ENCODE peak calls at places on chromosomes 7 and 10, in four cellular contexts. T is NCI-H748 treated with DMSO at 0.1 percent for 48 hours, E is HT1080, A is T follicular helper cell. F is an unnamed sample.

GRCh38 chr10:104325436-104326430 is 12.5 kb downstream of the ITPRIP start:
- DNase-seq in T (no peak), E (peak), A (no peak), F (no peak)

GRCh38 chr10:112713411-112713810 is 236.6 kb upstream of the TCF7L2 start:
- DNase-seq in E (no peak), T (no peak), A (no peak), F (no peak)

GRCh38 chr10:103895458-103896186 is 22.4 kb downstream of the STN1 start:
- DNase-seq in E (peak), A (no peak), T (no peak), F (peak)

GRCh38 chr7:37433166-37433565 is 15.5 kb downstream of the ELMO1 start:
- DNase-seq in A (no peak), T (no peak), E (no peak), F (no peak)

GRCh38 chr10:22737587-22737986 is 23.2 kb upstream of the PIP4K2A start:
- DNase-seq in E (peak), T (no peak), A (no peak), F (no peak)

GRCh38 chr10:100970076-100970913 is 991 bp downstream of the SEMA4G start:
- DNase-seq in T (no peak), E (no peak), A (peak), F (no peak)

GRCh38 chr10:46240684-46241565 is 45.9 kb upstream of the ANTXRL start:
- DNase-seq in T (no peak), E (no peak), A (no peak), F (no peak)

GRCh38 chr7:92584953-92585352 is 5.2 kb downstream of the FAM133B start:
- DNase-seq in E (peak), A (no peak), T (no peak), F (no peak)

GRCh38 chr7:6226194-6226799 is 46.1 kb downstream of the CYTH3 start:
- DNase-seq in A (no peak), E (no peak), T (no peak), F (peak)

GRCh38 chr7:2892571-2892970 is 48.5 kb upstream of the GNA12 start:
- DNase-seq in E (no peak), T (no peak), A (no peak), F (no peak)

GRCh38 chr7:133530682-133531081 is 277.8 kb downstream of the EXOC4 start:
- DNase-seq in T (no peak), E (peak), A (no peak), F (peak)

GRCh38 chr7:137296551-137296950 is 47.0 kb downstream of the PTN start:
- DNase-seq in A (no peak), T (no peak), E (no peak), F (no peak)

GRCh38 chr10:59865101-59865500 is 41.3 kb downstream of the CCDC6 start:
- DNase-seq in E (peak), A (no peak), T (peak), F (no peak)

GRCh38 chr10:132891313-132891712 is 51.1 kb downstream of the CFAP46 start:
- DNase-seq in A (no peak), E (no peak), T (no peak), F (no peak)

GRCh38 chr10:2439983-2440382 is 627.4 kb upstream of the PFKP start:
- DNase-seq in A (no peak), T (no peak), E (no peak), F (no peak)

GRCh38 chr10:18140149-18140956 is at the start of gene CACNB2:
- DNase-seq in T (no peak), E (no peak), A (no peak), F (no peak)

GRCh38 chr7:14196555-14196954 is 207.1 kb upstream of the ETV1 start:
- DNase-seq in E (peak), T (no peak), A (no peak), F (peak)

GRCh38 chr7:50092579-50093411 is at the start of gene ZPBP:
- DNase-seq in T (peak), E (peak), A (peak), F (no peak)

GRCh38 chr10:6399241-6399701 is 180.8 kb downstream of the PRKCQ start:
- DNase-seq in A (no peak), T (no peak), E (peak), F (no peak)

F was measured in BJ.